ENCODE peak calls at places on chromosome 21, in six cellular contexts. R is H9, G is IMR-90, O is H1, Z is neuronal stem cell, V is trophoblast cell. C is an unnamed sample. For H3K9me3, the result is how much of the 10 kb centered on the place peaks cover.

GRCh38 chr21:42295845-42296244 is 19.4 kb downstream of the TFF3 start:
- DNase-seq in R (no peak), G (no peak), O (no peak), Z (no peak), V (no peak), C (no peak)

GRCh38 chr21:42233067-42233981 is 14.4 kb downstream of the ABCG1 start:
- DNase-seq in R (peak), G (peak), O (no peak), Z (no peak), V (peak), C (peak)

GRCh38 chr21:32248616-32249550 is 30.0 kb downstream of the MIS18A start:
- DNase-seq in R (no peak), G (peak), O (no peak), Z (no peak), V (no peak), C (no peak)

GRCh38 chr21:43343095-43343991 is 83.6 kb downstream of the SIK1 start:
- DNase-seq in R (no peak), G (no peak), O (no peak), Z (no peak), V (peak), C (no peak)

GRCh38 chr21:44381874-44382273 is 28.5 kb downstream of the TRPM2 start:
- DNase-seq in R (no peak), G (no peak), O (no peak), Z (no peak), V (no peak), C (no peak)

GRCh38 chr21:25801217-25802015 is 66.6 kb downstream of the GABPA start:
- DNase-seq in R (peak), G (peak), O (peak), Z (peak), V (peak), C (peak)

GRCh38 chr21:26140185-26140584 is 30.4 kb downstream of the APP start:
- DNase-seq in R (no peak), G (peak), O (no peak), Z (no peak), V (peak), C (peak)

GRCh38 chr21:16640297-16641027 is 872.4 kb upstream of the CXADR start:
- DNase-seq in R (no peak), G (no peak), O (no peak), Z (no peak), V (no peak), C (no peak)

GRCh38 chr21:29265690-29266479 is 32.8 kb upstream of the BACH1 start:
- DNase-seq in R (no peak), G (no peak), O (no peak), Z (no peak), V (no peak), C (no peak)

GRCh38 chr21:38888956-38889605 is 83.4 kb downstream of the ETS2 start:
- DNase-seq in R (no peak), G (peak), O (no peak), Z (no peak), V (peak), C (peak)

GRCh38 chr21:32547018-32547417 is 38.3 kb downstream of the TCP10L start:
- DNase-seq in R (no peak), G (no peak), O (no peak), Z (no peak), V (no peak), C (no peak)

GRCh38 chr21:42147386-42148020 is 71.4 kb upstream of the ABCG1 start:
- DNase-seq in R (no peak), G (no peak), O (no peak), Z (no peak), V (no peak), C (no peak)

GRCh38 chr21:16137106-16137505 is 407.3 kb downstream of the USP25 start:
- DNase-seq in R (no peak), G (peak), O (no peak), Z (no peak), V (no peak), C (no peak)

GRCh38 chr21:28605138-28605537 is 387.5 kb downstream of the LTN1 start:
- DNase-seq in R (no peak), G (no peak), O (no peak), Z (no peak), V (no peak), C (no peak)

GRCh38 chr21:28294046-28294445 is 698.6 kb downstream of the LTN1 start:
- DNase-seq in R (no peak), G (peak), O (no peak), Z (no peak), V (no peak), C (peak)

GRCh38 chr21:28554660-28555475 is 437.8 kb downstream of the LTN1 start:
- DNase-seq in R (peak), G (peak), O (no peak), Z (no peak), V (no peak), C (peak)

GRCh38 chr21:41965045-41965444 is 11.2 kb upstream of the C2CD2 start:
- DNase-seq in R (no peak), G (no peak), O (no peak), Z (no peak), V (no peak), C (no peak)

GRCh38 chr21:42350899-42351543 is at the start of gene TFF2:
- DNase-seq in R (peak), G (no peak), O (no peak), Z (no peak), V (no peak), C (no peak)

GRCh38 chr21:25342811-25343210 is 264.5 kb downstream of the MRPL39 start:
- DNase-seq in R (no peak), G (peak), O (no peak), Z (no peak), V (no peak), C (no peak)

GRCh38 chr21:42348762-42349161 is 2.0 kb downstream of the TFF2 start:
- DNase-seq in R (no peak), G (no peak), O (no peak), Z (no peak), V (no peak), C (no peak)

GRCh38 chr21:42463861-42464515 is 32.0 kb downstream of the RSPH1 start:
- DNase-seq in R (peak), G (peak), O (no peak), Z (peak), V (peak), C (peak)

GRCh38 chr21:22374218-22374969 is 1376.2 kb downstream of the NCAM2 start:
- DNase-seq in R (peak), G (no peak), O (peak), Z (peak), V (no peak), C (no peak)

GRCh38 chr21:28339403-28339802 is 653.3 kb downstream of the LTN1 start:
- DNase-seq in R (no peak), G (no peak), O (no peak), Z (no peak), V (no peak), C (no peak)

GRCh38 chr21:26769613-26770188 is 75.5 kb downstream of the ADAMTS1 start:
- DNase-seq in R (no peak), G (peak), O (no peak), Z (no peak), V (peak), C (peak)

GRCh38 chr21:26966978-26967913 is at the start of gene ADAMTS5:
- DNase-seq in R (peak), G (peak), O (no peak), Z (peak), V (peak), C (peak)

DNA sequence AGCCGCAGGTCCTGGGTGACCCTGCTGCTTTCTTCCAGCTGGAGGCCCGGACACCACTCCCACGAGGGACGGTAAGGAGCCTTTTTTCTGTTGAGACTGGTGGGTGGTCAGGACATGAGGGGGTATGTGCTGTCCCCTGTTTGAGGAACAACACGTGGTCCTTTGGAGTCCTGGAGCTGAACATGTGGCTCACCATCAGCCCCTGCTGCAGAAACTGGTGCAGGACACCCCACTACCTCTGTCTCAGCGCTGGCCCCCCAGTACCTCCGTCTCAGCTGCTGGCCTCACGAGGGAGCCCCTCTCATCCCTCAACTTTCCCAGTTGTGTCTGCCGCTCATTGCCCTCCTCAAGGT is 34.7 kb downstream of the SLC19A1 start:
- DNase-seq in R (no peak), G (no peak), O (no peak), Z (no peak), V (no peak), C (no peak)
- H3K4ac ChIP-seq in R (no peak), G (no peak), O (no peak), Z (no peak), V (no peak), C (no peak)

GRCh38 chr21:35428489-35428888 is 379.4 kb upstream of the RUNX1 start:
- DNase-seq in R (no peak), G (no peak), O (no peak), Z (no peak), V (no peak), C (peak)

GRCh38 chr21:35428927-35429326 is 379.8 kb upstream of the RUNX1 start:
- DNase-seq in R (no peak), G (no peak), O (no peak), Z (no peak), V (no peak), C (no peak)

GRCh38 chr21:35426897-35427296 is 377.8 kb upstream of the RUNX1 start:
- DNase-seq in R (no peak), G (no peak), O (no peak), Z (no peak), V (no peak), C (no peak)

GRCh38 chr21:35427320-35428040 is 378.4 kb upstream of the RUNX1 start:
- DNase-seq in R (no peak), G (no peak), O (no peak), Z (no peak), V (no peak), C (no peak)

DNA sequence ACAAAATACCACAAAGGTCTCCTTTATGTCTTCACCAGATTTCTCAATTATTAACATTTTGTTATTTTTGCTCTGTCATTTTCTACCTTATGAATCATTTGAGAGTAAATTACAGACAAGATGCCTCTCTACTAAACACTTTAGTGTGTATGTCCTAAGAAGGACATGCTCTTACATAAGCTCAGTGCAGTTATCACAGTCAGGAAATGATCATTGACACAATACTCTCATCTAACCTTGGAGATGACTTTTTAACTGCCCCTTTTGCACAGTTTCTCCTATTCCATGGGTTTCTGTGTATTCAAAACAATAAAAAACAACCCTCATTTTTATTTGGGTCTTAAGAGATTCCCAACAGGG is 378.9 kb upstream of the RUNX1 start:
- DNase-seq in R (no peak), G (peak), O (no peak), Z (no peak), V (no peak), C (peak)
- H3K18ac ChIP-seq in R (no peak), G (no peak), O (no peak), Z (no peak), V (no peak), C (no peak)

GRCh38 chr21:40052276-40052675 is 185.0 kb downstream of the PCP4 start:
- DNase-seq in R (no peak), G (no peak), O (no peak), Z (no peak), V (no peak), C (no peak)

GRCh38 chr21:40051801-40052200 is 184.6 kb downstream of the PCP4 start:
- DNase-seq in R (no peak), G (no peak), O (no peak), Z (no peak), V (no peak), C (no peak)

GRCh38 chr21:40056031-40056430 is 188.8 kb downstream of the PCP4 start:
- DNase-seq in R (no peak), G (no peak), O (no peak), Z (no peak), V (no peak), C (no peak)

GRCh38 chr21:40053007-40053406 is 185.8 kb downstream of the PCP4 start:
- DNase-seq in R (no peak), G (no peak), O (no peak), Z (no peak), V (no peak), C (no peak)

DNA sequence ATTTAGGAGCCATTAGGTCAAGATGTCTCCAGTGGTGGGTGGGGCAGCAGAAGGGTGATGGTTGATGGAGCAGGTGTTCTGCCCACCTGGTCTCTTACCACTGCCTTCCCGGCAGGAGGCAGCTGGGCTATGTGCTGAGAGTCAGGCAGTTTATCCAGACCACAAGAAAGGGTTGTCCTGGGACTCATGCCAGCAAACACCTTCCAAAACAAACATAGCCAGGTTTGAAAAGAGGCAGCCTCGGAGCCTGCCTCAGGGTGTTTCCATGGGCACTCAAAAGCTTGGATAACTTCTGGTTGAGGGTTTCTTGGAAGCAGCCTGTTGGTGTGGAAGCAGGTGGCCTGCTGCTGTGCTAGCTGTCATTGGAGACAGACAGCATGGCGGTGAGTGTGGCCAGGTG is 187.2 kb downstream of the PCP4 start:
- DNase-seq in R (no peak), G (no peak), O (no peak), Z (no peak), V (no peak), C (no peak)
- H3K9me3 ChIP-seq in R (under half), G (under half), O (under half), Z (under half), V (under half), C (under half)

GRCh38 chr21:33932731-33933130 is 17.1 kb upstream of the ATP5PO start:
- DNase-seq in R (no peak), G (no peak), O (no peak), Z (no peak), V (no peak), C (no peak)
- H3K4ac ChIP-seq in R (no peak), G (no peak), O (no peak), Z (no peak), V (no peak), C (no peak)

GRCh38 chr21:46457801-46458314 is 833 bp upstream of the DIP2A start:
- DNase-seq in R (peak), G (peak), O (no peak), Z (no peak), V (peak), C (peak)
- H3K18ac ChIP-seq in R (peak), G (no peak), O (peak), Z (peak), V (peak), C (peak)

DNA sequence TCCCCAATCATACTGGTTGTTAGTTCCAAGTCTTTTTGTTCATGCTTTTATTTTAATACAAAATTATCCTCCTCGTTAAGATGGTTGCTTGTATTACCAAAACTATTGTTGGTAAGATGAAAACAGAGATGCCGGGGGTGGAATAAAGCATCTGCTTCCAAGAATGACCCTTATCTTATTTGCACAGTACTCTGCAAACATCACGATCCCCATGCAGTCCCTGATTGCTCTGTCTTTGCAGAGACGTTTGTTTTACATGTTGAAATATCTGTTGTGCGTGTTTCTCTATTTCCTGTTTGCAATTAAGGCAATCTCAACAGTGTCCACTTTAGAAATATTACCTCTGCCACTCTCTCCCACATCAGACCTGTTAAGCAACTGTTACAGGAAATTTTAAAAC is 141.3 kb upstream of the NCAM2 start:
- DNase-seq in R (no peak), G (no peak), O (no peak), Z (no peak), V (no peak), C (no peak)
- H3K9me3 ChIP-seq in R (under half), G (under half), O (under half), Z (under half), V (under half), C (under half)

GRCh38 chr21:37365657-37366487 is 701 bp upstream of the DYRK1A start:
- DNase-seq in R (peak), G (peak), O (no peak), Z (peak), V (peak), C (peak)

GRCh38 chr21:37364722-37365121 is 1.9 kb upstream of the DYRK1A start:
- DNase-seq in R (no peak), G (no peak), O (no peak), Z (no peak), V (no peak), C (no peak)

GRCh38 chr21:37367301-37367757 is 756 bp downstream of the DYRK1A start:
- DNase-seq in R (no peak), G (no peak), O (no peak), Z (no peak), V (peak), C (no peak)

GRCh38 chr21:37367758-37368535 is 1.4 kb downstream of the DYRK1A start:
- DNase-seq in R (no peak), G (peak), O (no peak), Z (no peak), V (peak), C (peak)

GRCh38 chr21:37366488-37367300 is at the start of gene DYRK1A:
- DNase-seq in R (peak), G (peak), O (peak), Z (peak), V (peak), C (peak)
- H3K4ac ChIP-seq in R (peak), G (peak), O (peak), Z (peak), V (peak), C (peak)

DNA sequence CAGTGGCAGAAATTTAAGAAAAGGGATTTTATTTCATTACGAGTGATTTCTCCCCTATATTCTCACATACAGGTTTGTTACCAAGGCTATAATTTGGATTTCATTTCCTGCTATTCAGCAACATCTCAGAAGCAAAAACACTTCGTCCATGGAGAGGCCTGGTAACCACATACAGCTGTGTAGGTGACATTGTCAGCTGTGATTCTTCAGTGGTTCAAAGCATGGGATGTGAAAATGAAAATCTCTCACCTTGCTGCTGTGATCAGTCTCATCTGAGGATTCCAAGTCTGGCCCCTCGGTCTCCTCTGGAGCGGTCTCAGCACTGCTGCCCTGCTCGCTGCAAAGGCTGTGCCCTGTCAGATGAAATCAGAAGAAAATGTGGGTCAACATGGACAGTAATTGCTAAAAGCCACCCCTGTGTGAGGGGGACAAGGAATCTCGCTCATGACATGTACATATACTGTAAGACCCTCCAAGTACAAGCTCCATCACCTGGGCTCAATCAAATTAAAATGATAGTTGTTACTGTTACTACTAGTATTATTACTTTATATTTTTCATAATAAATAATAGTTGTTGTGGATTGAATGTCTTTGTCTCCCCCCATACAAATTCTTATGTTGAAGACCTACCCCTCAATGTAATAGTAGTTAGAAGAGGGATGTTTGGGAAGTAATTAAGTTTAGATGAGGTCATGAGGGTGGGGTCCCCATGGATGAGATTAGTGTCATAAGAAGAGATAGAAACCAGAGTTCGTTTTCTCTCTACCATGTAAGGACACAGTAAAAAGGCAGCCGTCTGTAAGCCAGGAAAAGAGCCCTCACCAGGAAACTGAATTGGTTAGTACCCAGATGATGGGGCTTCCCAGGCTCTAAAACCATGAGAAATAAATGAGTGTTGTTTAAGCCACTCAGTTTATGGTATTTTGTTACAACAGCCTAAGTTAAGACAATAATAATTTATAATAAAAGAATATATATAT is 126.7 kb upstream of the KRTAP19-8 start:
- DNase-seq in R (no peak), G (no peak), O (no peak), Z (no peak), V (no peak), C (no peak)
- H3K18ac ChIP-seq in R (no peak), G (no peak), O (no peak), Z (no peak), V (no peak), C (peak)